ENCODE peak calls at places on chromosomes 3 and 15, in ten cellular contexts. P is uterus, I is psoas muscle, D is HepG2, Z is upper lobe of right lung, N is mucosa of descending colon, S is lower lobe of right lung, F is adrenal gland, O is GM06990, T is foreskin fibroblast. L is an unnamed sample.

GRCh38 chr15:40285151-40285898 is 2.5 kb upstream of the ANKRD63 start:
- DNase-seq in P (no peak), I (no peak), D (no peak), Z (no peak), N (no peak), S (no peak), F (no peak), O (no peak), T (peak; percentile 61), L (no peak)

GRCh38 chr3:10782011-10782410 is 34.0 kb upstream of the SLC6A11 start:
- DNase-seq in P (no peak), I (no peak), D (no peak), Z (no peak), N (no peak), S (no peak), F (no peak), O (no peak), T (peak; percentile 4), L (no peak)

GRCh38 chr3:21531909-21532308 is 219.1 kb downstream of the ZNF385D start:
- DNase-seq in P (no peak), I (no peak), D (no peak), Z (no peak), N (no peak), S (no peak), F (no peak), O (no peak), T (no peak), L (no peak)

GRCh38 chr3:143298380-143298779 is 178.8 kb downstream of the CHST2 start:
- DNase-seq in P (no peak), I (no peak), D (no peak), Z (no peak), N (no peak), S (no peak), F (no peak), O (no peak), T (no peak), L (no peak)

GRCh38 chr3:64030741-64031140 is 7.4 kb upstream of the PSMD6 start:
- DNase-seq in P (peak; percentile 79), I (peak; percentile 67), D (peak; percentile 49), Z (peak; percentile 80), N (peak; percentile 76), S (peak; percentile 76), F (peak; percentile 82), O (peak; percentile 72), T (peak; percentile 79), L (peak; percentile 57)

GRCh38 chr3:117011687-117012250 is 302.2 kb downstream of the TUSC7 start:
- DNase-seq in P (no peak), I (no peak), D (no peak), Z (no peak), N (no peak), S (no peak), F (no peak), O (no peak), T (peak; percentile 22), L (no peak)

GRCh38 chr15:44662478-44663409 is 718 bp downstream of the SPG11 start:
- DNase-seq in P (peak; percentile 59), I (peak; percentile 61), D (peak; percentile 61), Z (peak; percentile 88), N (peak; percentile 87), S (peak; percentile 81), F (peak; percentile 74), O (peak; percentile 85), T (peak; percentile 70), L (no peak)

GRCh38 chr3:48656841-48657281 is 5.8 kb downstream of the CELSR3 start:
- DNase-seq in P (no peak), I (no peak), D (no peak), Z (no peak), N (peak; percentile 45), S (no peak), F (no peak), O (no peak), T (no peak), L (no peak)

GRCh38 chr3:4219227-4219568 is 84.0 kb upstream of the SETMAR start:
- DNase-seq in P (no peak), I (no peak), D (no peak), Z (no peak), N (no peak), S (no peak), F (no peak), O (no peak), T (no peak), L (no peak)

GRCh38 chr3:161977063-161977462 is 480.5 kb downstream of the OTOL1 start:
- DNase-seq in P (no peak), I (no peak), D (no peak), Z (no peak), N (no peak), S (no peak), F (no peak), O (no peak), T (peak; percentile 79), L (peak; percentile 68)

GRCh38 chr15:51861557-51862350 is 32.3 kb downstream of the TMOD3 start:
- DNase-seq in P (no peak), I (no peak), D (no peak), Z (no peak), N (no peak), S (no peak), F (no peak), O (no peak), T (no peak), L (no peak)

GRCh38 chr3:35739964-35740527 is 100.7 kb downstream of the ARPP21 start:
- DNase-seq in P (no peak), I (no peak), D (no peak), Z (no peak), N (no peak), S (no peak), F (no peak), O (no peak), T (no peak), L (no peak)

DNA sequence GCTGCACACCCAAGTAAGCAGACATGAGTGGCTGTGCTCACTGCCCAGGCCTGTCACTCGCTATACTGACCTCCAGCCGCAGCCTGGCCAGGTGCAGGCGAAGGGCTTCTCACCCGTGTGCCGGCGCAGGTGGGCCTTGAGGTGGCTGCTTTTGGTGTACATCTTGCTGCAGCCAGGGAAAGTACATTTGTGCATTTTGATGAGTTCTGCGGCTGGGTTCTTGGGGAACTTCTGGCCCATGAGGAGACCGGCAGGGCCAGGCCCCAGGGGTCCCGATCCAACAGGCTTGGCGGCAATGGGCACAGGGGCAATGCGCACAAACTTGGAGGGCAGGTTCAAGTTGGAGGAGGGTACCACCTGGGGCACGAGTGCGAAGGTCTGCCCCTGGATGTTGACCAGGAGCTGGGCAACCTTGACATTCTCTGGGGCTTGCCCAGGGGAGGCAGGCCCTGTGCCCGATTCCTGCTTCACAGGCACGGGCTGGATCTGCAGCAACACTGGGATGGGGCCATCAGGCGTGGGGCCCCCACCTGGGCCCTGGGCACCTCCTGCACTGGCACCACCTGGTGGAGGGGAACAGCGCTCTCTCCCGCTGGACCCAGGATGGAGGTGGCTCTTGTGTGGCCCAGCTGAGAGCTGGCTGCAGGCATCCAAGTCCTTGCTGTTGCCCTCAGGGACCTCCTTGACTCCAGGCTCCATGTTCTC is 5.3 kb downstream of the KLF15 start:
- DNase-seq in P (peak; percentile 12), I (peak; percentile 11), D (no peak), Z (peak; percentile 63), N (peak; percentile 14), S (peak; percentile 44), F (peak; percentile 21), O (no peak), T (no peak), L (no peak)
- TF ChIP-seq CTCF in P (no peak), I (no peak), D (peak; percentile 33), Z (peak; percentile 9), N (no peak), S (no peak), F (no peak), O (no peak), T (no peak), L (no peak)

DNA sequence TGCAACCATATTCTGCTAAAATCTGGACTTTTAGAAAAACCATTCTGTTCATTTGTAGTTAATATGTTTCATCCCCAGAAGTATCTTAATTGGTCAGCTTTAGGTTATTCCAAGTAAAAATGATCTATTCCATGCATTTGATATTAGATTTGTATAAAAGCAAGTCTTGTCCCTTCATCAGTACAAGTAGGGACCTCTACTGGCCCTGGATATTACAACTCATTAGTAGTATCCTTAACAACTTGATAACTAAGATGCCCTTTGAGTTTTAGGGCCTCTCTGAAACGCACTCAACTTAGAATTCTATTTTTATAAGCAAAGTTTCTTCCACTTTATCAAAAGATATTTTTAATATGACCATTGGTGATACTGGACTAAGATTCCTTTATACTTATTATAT is 25.3 kb upstream of the SELENOT start:
- DNase-seq in P (no peak), I (no peak), D (no peak), Z (no peak), N (no peak), S (no peak), F (no peak), O (no peak), T (peak; percentile 9), L (no peak)
- H3K4me3 ChIP-seq in P (no peak overlapping the region), I (no peak overlapping the region), D (no peak overlapping the region), Z (no peak overlapping the region), N (no peak overlapping the region), S (no peak overlapping the region), F (no peak overlapping the region), O (no peak overlapping the region), T (no peak overlapping the region), L (no peak overlapping the region)

GRCh38 chr3:156102267-156102912 is 18.0 kb upstream of the KCNAB1 start:
- DNase-seq in P (no peak), I (no peak), D (no peak), Z (no peak), N (no peak), S (no peak), F (no peak), O (no peak), T (no peak), L (no peak)

GRCh38 chr3:156109989-156110388 is 10.4 kb upstream of the KCNAB1 start:
- DNase-seq in P (peak; percentile 30), I (no peak), D (no peak), Z (no peak), N (no peak), S (no peak), F (no peak), O (no peak), T (no peak), L (no peak)

GRCh38 chr3:156107504-156107903 is 12.9 kb upstream of the KCNAB1 start:
- DNase-seq in P (no peak), I (no peak), D (no peak), Z (no peak), N (no peak), S (no peak), F (no peak), O (no peak), T (no peak), L (no peak)

GRCh38 chr3:156106721-156107373 is 13.5 kb upstream of the KCNAB1 start:
- DNase-seq in P (no peak), I (no peak), D (no peak), Z (no peak), N (no peak), S (no peak), F (no peak), O (no peak), T (no peak), L (no peak)
- TF ChIP-seq CTCF in P (no peak), I (no peak), D (no peak), Z (no peak), N (no peak), S (no peak), F (no peak), O (no peak), T (no peak), L (peak; percentile 20)

DNA sequence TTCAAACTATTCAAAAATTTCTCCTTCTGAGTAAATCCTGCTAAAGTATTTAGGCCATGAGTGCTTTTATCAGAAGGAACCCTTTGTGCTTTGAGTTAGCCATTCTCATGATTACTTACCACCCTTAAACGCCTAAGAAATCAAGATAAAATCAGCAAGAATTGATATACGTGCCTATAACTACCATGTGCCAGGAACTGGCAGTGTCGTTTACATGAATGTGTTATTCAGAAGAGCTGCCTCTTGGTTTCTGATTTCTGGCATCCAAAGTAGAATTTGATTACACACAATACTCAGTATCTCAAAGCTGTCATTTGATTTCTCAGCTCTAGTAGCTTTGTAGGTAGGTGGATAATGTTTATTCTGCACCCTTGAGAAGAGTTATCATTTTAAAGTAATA is 351.3 kb upstream of the CCDC54 start:
- DNase-seq in P (no peak), I (no peak), D (no peak), Z (no peak), N (no peak), S (no peak), F (no peak), O (no peak), T (no peak), L (no peak)
- H3K4me3 ChIP-seq in P (no peak overlapping the region), I (no peak overlapping the region), D (no peak overlapping the region), Z (no peak overlapping the region), N (no peak overlapping the region), S (no peak overlapping the region), F (no peak overlapping the region), O (no peak overlapping the region), T (no peak overlapping the region), L (no peak overlapping the region)